ENCODE peak calls at places on chromosome 9, in eight cellular contexts. U is endothelial cell; O is cardiac muscle cell; N is uterus; F is CD8-positive, alpha-beta T cell; M is foreskin fibroblast; A is PC-3; E is testis. K is an unnamed sample.

GRCh38 chr9:6771722-6772121 is 13.9 kb downstream of the KDM4C start:
- DNase-seq in F (no peak), N (no peak), O (no peak), U (no peak), A (no peak), M (no peak), E (no peak), K (no peak)

GRCh38 chr9:124118894-124119293 is 107.3 kb downstream of the LHX2 start:
- DNase-seq in N (no peak), A (no peak), F (no peak), M (no peak), U (no peak), E (no peak), O (no peak), K (no peak)

GRCh38 chr9:4604678-4605095 is 57.4 kb upstream of the PLPP6 start:
- DNase-seq in N (peak), E (peak), F (no peak), A (peak), O (peak), M (peak), U (peak), K (no peak)

GRCh38 chr9:16484744-16485143 is 385.7 kb downstream of the BNC2 start:
- DNase-seq in E (no peak), M (peak), O (no peak), N (no peak), U (no peak), F (no peak), A (no peak), K (no peak)

GRCh38 chr9:76044420-76044819 is 153.9 kb downstream of the PCSK5 start:
- DNase-seq in M (no peak), A (no peak), N (no peak), F (no peak), E (no peak), U (no peak), O (no peak), K (no peak)

GRCh38 chr9:90916147-90916734 is 114.6 kb downstream of the SYK start:
- DNase-seq in E (no peak), N (no peak), A (peak), F (no peak), M (peak), U (no peak), O (no peak), K (no peak)

GRCh38 chr9:89891221-89892052 is 286.6 kb downstream of the GADD45G start:
- DNase-seq in M (no peak), A (no peak), N (peak), O (no peak), F (no peak), U (no peak), E (peak), K (peak)

GRCh38 chr9:18256574-18256973 is 217.4 kb upstream of the ADAMTSL1 start:
- DNase-seq in F (no peak), U (no peak), E (no peak), A (no peak), N (no peak), O (peak), M (peak), K (no peak)

GRCh38 chr9:108543251-108543768 is 312.5 kb downstream of the ACTL7B start:
- DNase-seq in E (no peak), N (no peak), A (peak), U (no peak), M (peak), F (no peak), O (no peak), K (no peak)

GRCh38 chr9:33124716-33125378 is 42.3 kb downstream of the B4GALT1 start:
- DNase-seq in M (no peak), O (no peak), E (no peak), N (no peak), F (no peak), A (no peak), U (no peak), K (no peak)
- TF ChIP-seq CTCF in M (no peak), O (no peak), E (no peak), N (peak), F (no peak), A (no peak), U (no peak), K (no peak)

GRCh38 chr9:21804336-21804735 is 1.9 kb downstream of the MTAP start:
- DNase-seq in U (no peak), E (no peak), F (no peak), N (no peak), O (no peak), A (no peak), M (no peak), K (no peak)

GRCh38 chr9:21802418-21803000 is at the start of gene MTAP:
- DNase-seq in M (peak), O (peak), U (peak), E (peak), A (peak), N (peak), F (peak), K (peak)

GRCh38 chr9:21803674-21804048 is 1.2 kb downstream of the MTAP start:
- DNase-seq in N (no peak), U (no peak), O (no peak), E (no peak), A (no peak), M (no peak), F (no peak), K (no peak)

GRCh38 chr9:21801683-21802417 is 586 bp upstream of the MTAP start:
- DNase-seq in O (peak), E (peak), N (peak), U (peak), F (no peak), A (peak), M (peak), K (peak)

GRCh38 chr9:21800931-21801682 is 1.3 kb upstream of the MTAP start:
- DNase-seq in U (no peak), N (no peak), A (no peak), M (no peak), O (no peak), E (no peak), F (no peak), K (no peak)
- TF ChIP-seq CTCF in U (no peak), N (no peak), A (no peak), M (no peak), O (no peak), E (no peak), F (no peak), K (no peak)

GRCh38 chr9:100427366-100428263 is 672 bp downstream of the MSANTD3 start:
- DNase-seq in N (peak), F (no peak), E (peak), O (peak), M (peak), U (peak), A (peak), K (peak)

GRCh38 chr9:100425758-100426157 is 1.2 kb upstream of the MSANTD3 start:
- DNase-seq in M (no peak), O (no peak), U (no peak), E (no peak), A (peak), N (no peak), F (no peak), K (no peak)

GRCh38 chr9:100428871-100429654 is 2.1 kb downstream of the MSANTD3 start:
- DNase-seq in A (peak), F (no peak), U (no peak), E (peak), O (no peak), M (peak), N (peak), K (no peak)

GRCh38 chr9:100426194-100426531 is 780 bp upstream of the MSANTD3 start:
- DNase-seq in A (no peak), M (no peak), E (no peak), U (no peak), N (no peak), O (no peak), F (no peak), K (no peak)

DNA sequence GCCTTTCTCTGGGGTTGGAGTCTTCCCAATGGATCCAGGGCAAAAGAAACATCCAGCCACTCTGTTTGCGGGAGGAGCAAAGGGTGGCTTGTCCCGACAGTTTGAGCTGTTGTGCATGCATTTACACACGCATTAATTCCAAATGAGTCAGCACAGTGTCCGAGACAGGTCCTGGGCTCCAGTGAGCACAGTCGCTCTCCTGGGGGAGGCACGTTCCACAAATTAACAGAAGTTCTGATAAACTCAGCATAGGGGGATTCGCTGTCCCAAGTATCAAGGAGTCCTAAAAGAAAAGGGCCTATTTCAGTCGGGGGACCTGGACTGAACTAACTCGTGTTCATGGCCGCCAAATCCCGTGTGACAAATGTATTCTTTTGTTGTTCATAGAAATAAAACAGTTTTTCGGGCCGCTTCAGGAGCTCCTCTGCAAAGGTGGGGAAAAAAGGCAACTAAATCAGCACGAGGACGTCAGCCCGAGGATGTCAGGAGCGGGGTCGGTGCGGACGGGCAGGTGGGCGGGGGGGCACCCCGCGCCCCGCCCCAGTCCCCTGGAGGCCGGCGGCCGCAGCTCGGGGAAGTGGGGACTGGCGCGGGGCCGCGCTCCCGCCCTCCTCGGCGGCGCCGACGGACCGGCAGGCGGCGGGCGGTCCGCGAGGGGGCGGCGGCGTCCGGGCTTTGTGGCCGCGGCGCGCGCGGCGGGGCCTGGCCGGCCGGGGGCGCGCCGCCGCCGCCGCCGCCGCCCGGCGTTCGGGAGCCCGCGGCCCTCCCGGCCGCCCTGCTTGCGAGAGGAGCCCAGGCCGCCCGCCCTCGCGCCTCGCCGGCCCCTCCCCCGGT is at the start of gene MSANTD3:
- DNase-seq in O (peak), M (peak), A (peak), N (peak), U (peak), F (peak), E (peak), K (peak)
- TF ChIP-seq CTCF in O (no peak), M (no peak), A (no peak), N (peak), U (no peak), F (no peak), E (no peak), K (peak)

DNA sequence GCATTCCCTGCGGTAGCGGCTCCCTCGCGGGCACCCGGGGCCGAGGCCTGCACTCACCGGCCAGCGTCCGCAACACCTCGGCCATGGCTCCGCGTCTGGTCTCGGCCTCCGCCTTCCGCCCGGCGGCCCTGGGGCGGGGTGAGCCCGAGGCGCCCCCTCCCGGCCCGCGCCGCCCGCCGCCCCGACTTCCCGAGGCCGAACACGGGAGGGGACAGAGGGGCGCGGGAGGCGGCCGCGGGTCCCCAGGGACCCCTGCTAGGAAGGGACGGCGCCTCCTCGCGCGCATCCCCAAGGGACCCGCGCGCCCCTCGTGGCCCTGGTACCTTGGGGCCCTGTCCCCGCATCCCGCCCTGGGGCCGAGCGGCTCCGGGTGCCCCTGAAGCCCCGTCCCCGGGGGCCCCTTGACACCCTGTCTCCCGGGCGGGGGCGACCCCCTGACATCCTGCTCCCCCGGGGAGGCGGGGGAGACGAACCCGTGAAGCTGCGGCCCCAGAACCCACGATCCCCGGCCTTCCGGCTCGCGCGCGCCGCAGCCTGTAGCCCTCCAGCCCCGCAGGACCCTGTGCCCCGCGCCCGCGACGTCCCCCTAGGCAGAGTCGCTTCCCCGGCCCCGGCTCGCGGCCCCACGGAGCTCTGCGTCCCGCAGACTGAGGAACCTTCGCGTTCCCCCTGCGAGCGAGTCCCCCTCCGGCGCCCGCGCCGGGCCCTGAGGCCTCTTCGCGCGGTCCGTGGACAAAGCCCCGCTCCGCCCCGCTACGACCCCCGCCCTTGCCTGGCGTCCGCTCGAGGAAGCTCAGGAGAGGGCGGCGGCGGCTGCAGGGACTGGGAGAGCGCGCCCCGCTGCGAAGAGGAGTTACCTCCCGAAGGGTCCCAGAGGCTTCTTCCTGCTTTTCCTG is at the start of gene ABO:
- DNase-seq in N (no peak), E (peak), M (no peak), A (no peak), F (no peak), O (peak), U (peak), K (no peak)
- TF ChIP-seq CTCF in N (peak), E (peak), M (no peak), A (no peak), F (no peak), O (no peak), U (peak), K (peak)

DNA sequence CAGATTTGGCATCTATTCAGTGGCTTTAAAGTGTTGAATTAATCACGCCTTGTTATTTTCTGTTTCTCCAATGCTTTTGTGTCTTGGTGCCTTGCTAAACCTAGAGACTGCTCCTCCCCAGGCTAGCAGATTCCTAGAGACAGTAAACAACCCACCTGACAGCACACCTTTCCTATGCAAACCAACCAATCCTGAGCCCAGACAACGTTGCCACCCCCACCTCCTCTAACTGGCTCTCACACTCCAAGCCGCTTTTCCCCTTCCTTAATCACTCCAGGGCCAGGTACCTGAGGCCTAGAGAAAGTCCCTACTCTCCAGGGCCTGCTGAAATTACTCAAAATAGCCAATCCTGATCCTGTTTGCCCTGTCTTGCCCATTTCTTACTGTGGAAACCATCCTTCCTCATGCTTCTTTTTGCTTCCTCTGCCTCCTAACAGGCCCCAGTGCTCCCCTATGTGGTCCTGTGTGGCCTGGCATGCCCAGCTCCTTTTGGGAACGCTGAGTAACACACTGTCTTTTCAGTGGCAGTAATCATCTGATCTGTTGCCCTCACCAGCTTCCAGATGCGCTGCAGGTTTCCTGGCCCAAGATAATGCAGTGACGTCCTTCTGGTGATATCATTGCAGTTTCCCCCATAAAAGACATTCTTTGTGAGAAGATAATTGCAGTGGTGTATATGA is 53.4 kb downstream of the GAS1 start:
- DNase-seq in O (no peak), F (no peak), N (no peak), E (peak), U (no peak), M (no peak), A (no peak), K (no peak)
- TF ChIP-seq CTCF in O (peak), F (no peak), N (no peak), E (no peak), U (no peak), M (peak), A (no peak), K (no peak)

GRCh38 chr9:19513671-19514275 is 105.0 kb downstream of the ACER2 start:
- DNase-seq in M (no peak), A (no peak), F (no peak), E (no peak), U (no peak), O (no peak), N (no peak), K (no peak)

GRCh38 chr9:19512432-19512831 is 103.6 kb downstream of the ACER2 start:
- DNase-seq in F (no peak), N (no peak), E (no peak), A (no peak), O (no peak), U (no peak), M (no peak), K (no peak)

GRCh38 chr9:19516348-19516747 is 107.5 kb downstream of the ACER2 start:
- DNase-seq in A (no peak), E (no peak), U (no peak), N (no peak), M (no peak), F (no peak), O (no peak), K (no peak)

GRCh38 chr9:19521205-19521604 is 112.4 kb downstream of the ACER2 start:
- DNase-seq in M (no peak), F (no peak), O (no peak), N (no peak), A (no peak), E (no peak), U (no peak), K (no peak)

GRCh38 chr9:19517202-19517942 is 108.6 kb downstream of the ACER2 start:
- DNase-seq in N (no peak), A (peak), O (no peak), E (peak), M (no peak), U (peak), F (no peak), K (no peak)
- TF ChIP-seq CTCF in N (no peak), A (peak), O (peak), E (no peak), M (peak), U (peak), F (no peak), K (no peak)

DNA sequence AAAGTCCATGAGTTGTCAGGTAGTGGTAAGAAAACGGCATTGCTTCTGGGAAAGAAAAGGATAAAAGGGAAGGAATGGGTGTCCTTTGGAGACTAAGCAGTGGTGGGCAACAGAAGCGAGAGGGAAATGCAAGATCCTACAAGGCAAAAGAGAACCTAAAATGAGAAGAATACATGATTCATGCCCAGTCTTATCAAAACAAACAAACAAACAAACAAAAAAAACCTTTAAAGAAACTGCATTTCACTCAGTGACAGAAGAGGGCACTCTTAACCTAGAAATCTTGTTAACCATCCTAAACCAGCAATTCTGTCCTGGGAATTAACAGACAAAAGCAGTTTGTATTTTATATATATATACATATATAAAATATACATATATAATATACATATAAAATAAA is 88.5 kb downstream of the SUSD1 start:
- DNase-seq in E (no peak), U (no peak), F (no peak), A (peak), N (no peak), M (no peak), O (no peak), K (no peak)
- TF ChIP-seq CTCF in E (no peak), U (peak), F (peak), A (peak), N (peak), M (peak), O (peak), K (peak)

GRCh38 chr9:121055642-121056143 is 5.6 kb upstream of the C5 start:
- DNase-seq in O (no peak), E (no peak), N (no peak), A (peak), M (no peak), U (peak), F (no peak), K (no peak)
- TF ChIP-seq CTCF in O (peak), E (no peak), N (no peak), A (peak), M (peak), U (peak), F (peak), K (no peak)

GRCh38 chr9:102185962-102186361 is 447.5 kb upstream of the GRIN3A start:
- DNase-seq in N (no peak), E (no peak), A (no peak), F (no peak), U (no peak), O (no peak), M (no peak), K (no peak)
- TF ChIP-seq CTCF in N (no peak), E (no peak), A (no peak), F (no peak), U (no peak), O (no peak), M (no peak), K (no peak)

GRCh38 chr9:121242219-121242954 is 25.6 kb upstream of the GSN start:
- DNase-seq in E (no peak), O (no peak), M (peak), N (no peak), F (no peak), A (no peak), U (no peak), K (no peak)

GRCh38 chr9:121239851-121240250 is 28.1 kb upstream of the GSN start:
- DNase-seq in U (no peak), O (no peak), M (no peak), A (no peak), E (no peak), F (no peak), N (no peak), K (no peak)

GRCh38 chr9:121239071-121239470 is 28.9 kb upstream of the GSN start:
- DNase-seq in E (no peak), M (no peak), O (no peak), U (no peak), N (no peak), A (no peak), F (no peak), K (no peak)

GRCh38 chr9:121240394-121241145 is 27.4 kb upstream of the GSN start:
- DNase-seq in A (no peak), N (no peak), F (no peak), U (no peak), M (no peak), E (no peak), O (no peak), K (no peak)

GRCh38 chr9:121242955-121243346 is 25.0 kb upstream of the GSN start:
- DNase-seq in A (no peak), U (no peak), O (no peak), N (no peak), M (no peak), F (no peak), E (no peak), K (no peak)
- TF ChIP-seq CTCF in A (no peak), U (no peak), O (no peak), N (no peak), M (no peak), F (no peak), E (no peak), K (no peak)

K was measured in psoas muscle.